ENCODE peak calls at places on chromosomes 5 and 9, in seven cellular contexts. L is A172, M is WTC11, S is pancreas, H is right cardiac atrium, E is cardiac muscle cell, C is smooth muscle cell of the brain vasculature. J is an unnamed sample.

GRCh38 chr9:131700076-131700475 is 39.8 kb downstream of the RAPGEF1 start:
- DNase-seq in C (no peak), M (no peak), E (no peak), H (no peak), L (no peak), S (no peak), J (no peak)

GRCh38 chr5:132747064-132747692 is at the start of gene CCNI2:
- DNase-seq in S (no peak), M (peak), H (peak), L (no peak), C (no peak), E (peak), J (no peak)

GRCh38 chr5:15704397-15704947 is 204.5 kb downstream of the FBXL7 start:
- DNase-seq in E (peak), H (no peak), L (no peak), C (no peak), S (no peak), M (no peak), J (no peak)

GRCh38 chr5:171272996-171273970 is 35.8 kb upstream of the TLX3 start:
- DNase-seq in S (no peak), H (no peak), M (peak), L (peak), E (peak), C (no peak), J (peak)

GRCh38 chr5:115461506-115462290 is 82.9 kb downstream of the FEM1C start:
- DNase-seq in S (no peak), M (no peak), E (no peak), L (peak), H (no peak), C (no peak), J (no peak)

GRCh38 chr9:93635186-93636107 is 59.1 kb downstream of the PHF2 start:
- DNase-seq in C (no peak), S (no peak), E (no peak), H (peak), L (no peak), M (no peak), J (no peak)

GRCh38 chr5:127295454-127295853 is 4.9 kb downstream of the MEGF10 start:
- DNase-seq in M (no peak), S (no peak), H (no peak), E (no peak), L (no peak), C (no peak), J (no peak)

GRCh38 chr5:75337366-75338021 is 474 bp downstream of the HMGCR start:
- DNase-seq in H (peak), L (peak), E (peak), S (peak), C (no peak), M (no peak), J (no peak)

GRCh38 chr9:137786511-137786920 is 91.1 kb upstream of the CACNA1B start:
- DNase-seq in E (no peak), M (no peak), H (no peak), S (no peak), L (no peak), C (no peak), J (no peak)

GRCh38 chr9:221989-222776 is 7.5 kb downstream of the DOCK8 start:
- DNase-seq in E (no peak), L (no peak), S (no peak), M (no peak), H (no peak), C (no peak), J (no peak)

GRCh38 chr5:56829137-56829536 is 13.8 kb downstream of the MAP3K1 start:
- DNase-seq in E (no peak), S (no peak), H (no peak), M (no peak), L (peak), C (no peak), J (peak)

GRCh38 chr5:100904259-100904822 is 1.3 kb upstream of the ST8SIA4 start:
- DNase-seq in S (no peak), H (no peak), L (no peak), C (no peak), M (no peak), E (peak), J (peak)

GRCh38 chr9:130199605-130200004 is 27.4 kb downstream of the NCS1 start:
- DNase-seq in H (peak), S (no peak), E (no peak), L (no peak), C (no peak), M (no peak), J (no peak)

GRCh38 chr5:132291026-132291425 is 3.2 kb upstream of the SLC22A4 start:
- DNase-seq in H (no peak), S (no peak), M (no peak), C (no peak), L (no peak), E (no peak), J (peak)

J was measured in MM.1S.